ENCODE peak calls at places on chromosome 2, in four cellular contexts. One of them, this sample, is unnamed.

GRCh38 chr2:114049826-114050225 is 159.9 kb downstream of the ACTR3 start:
- DNase-seq in KBM-7: no peak
- DNase-seq in iPS-NIHi11: no peak
- DNase-seq in left ventricle myocardium superior: no peak
- DNase-seq in this sample: no peak

GRCh38 chr2:159084395-159085370 is 116.2 kb downstream of the TANC1 start:
- DNase-seq in KBM-7: no peak
- DNase-seq in iPS-NIHi11: no peak
- DNase-seq in left ventricle myocardium superior: no peak
- DNase-seq in this sample: no peak

GRCh38 chr2:170335351-170335750 is 157.4 kb downstream of the MYO3B start:
- DNase-seq in KBM-7: no peak
- DNase-seq in iPS-NIHi11: no peak
- DNase-seq in left ventricle myocardium superior: no peak
- DNase-seq in this sample: no peak

GRCh38 chr2:45935791-45936622 is 284.5 kb downstream of the PRKCE start:
- DNase-seq in KBM-7: peak
- DNase-seq in iPS-NIHi11: peak
- DNase-seq in left ventricle myocardium superior: peak
- DNase-seq in this sample: peak

GRCh38 chr2:118527571-118527970 is 319.9 kb downstream of the EN1 start:
- DNase-seq in KBM-7: no peak
- DNase-seq in iPS-NIHi11: no peak
- DNase-seq in left ventricle myocardium superior: no peak
- DNase-seq in this sample: no peak

GRCh38 chr2:58571181-58571852 is 330.2 kb upstream of the FANCL start:
- DNase-seq in KBM-7: peak
- DNase-seq in iPS-NIHi11: peak
- DNase-seq in left ventricle myocardium superior: no peak
- DNase-seq in this sample: peak

GRCh38 chr2:238389985-238390682 is 36.6 kb upstream of the ASB1 start:
- DNase-seq in KBM-7: peak
- DNase-seq in iPS-NIHi11: no peak
- DNase-seq in left ventricle myocardium superior: peak
- DNase-seq in this sample: no peak

GRCh38 chr2:85786444-85786843 is 32.7 kb downstream of the ATOH8 start:
- DNase-seq in KBM-7: no peak
- DNase-seq in iPS-NIHi11: no peak
- DNase-seq in left ventricle myocardium superior: no peak
- DNase-seq in this sample: no peak

GRCh38 chr2:143946436-143947385 is 573.2 kb downstream of the ZEB2 start:
- DNase-seq in KBM-7: no peak
- DNase-seq in iPS-NIHi11: no peak
- DNase-seq in left ventricle myocardium superior: no peak
- DNase-seq in this sample: no peak

GRCh38 chr2:181459646-181460045 is 2.5 kb downstream of the ITGA4 start:
- DNase-seq in KBM-7: no peak
- DNase-seq in iPS-NIHi11: no peak
- DNase-seq in left ventricle myocardium superior: no peak
- DNase-seq in this sample: no peak

GRCh38 chr2:215692387-215693079 is 256.7 kb upstream of the FN1 start:
- DNase-seq in KBM-7: no peak
- DNase-seq in iPS-NIHi11: no peak
- DNase-seq in left ventricle myocardium superior: no peak
- DNase-seq in this sample: no peak

GRCh38 chr2:27727257-27727656 is 44.3 kb upstream of the MRPL33 start:
- DNase-seq in KBM-7: peak
- DNase-seq in iPS-NIHi11: no peak
- DNase-seq in left ventricle myocardium superior: no peak
- DNase-seq in this sample: no peak

GRCh38 chr2:88574445-88574844 is 52.8 kb downstream of the EIF2AK3 start:
- DNase-seq in KBM-7: no peak
- DNase-seq in iPS-NIHi11: no peak
- DNase-seq in left ventricle myocardium superior: no peak
- DNase-seq in this sample: no peak

GRCh38 chr2:235041221-235041917 is 89.6 kb downstream of the SH3BP4 start:
- DNase-seq in KBM-7: no peak
- DNase-seq in iPS-NIHi11: no peak
- DNase-seq in left ventricle myocardium superior: no peak
- DNase-seq in this sample: no peak

GRCh38 chr2:134293719-134294537 is 40.1 kb downstream of the MGAT5 start:
- DNase-seq in KBM-7: no peak
- DNase-seq in iPS-NIHi11: no peak
- DNase-seq in left ventricle myocardium superior: no peak
- DNase-seq in this sample: no peak

GRCh38 chr2:119389615-119390306 is 23.0 kb downstream of the DBI start:
- DNase-seq in KBM-7: peak
- DNase-seq in iPS-NIHi11: no peak
- DNase-seq in left ventricle myocardium superior: peak
- DNase-seq in this sample: no peak

GRCh38 chr2:71223767-71224333 is 3.1 kb downstream of the PAIP2B start:
- DNase-seq in KBM-7: peak
- DNase-seq in iPS-NIHi11: peak
- DNase-seq in left ventricle myocardium superior: peak
- DNase-seq in this sample: peak

GRCh38 chr2:56474412-56475158 is 290.8 kb downstream of the CCDC85A start:
- DNase-seq in KBM-7: no peak
- DNase-seq in iPS-NIHi11: no peak
- DNase-seq in left ventricle myocardium superior: no peak
- DNase-seq in this sample: no peak

GRCh38 chr2:214837466-214837865 is 28.0 kb upstream of the BARD1 start:
- DNase-seq in KBM-7: no peak
- DNase-seq in iPS-NIHi11: peak
- DNase-seq in left ventricle myocardium superior: no peak
- DNase-seq in this sample: no peak

GRCh38 chr2:100820346-100821254 is 661 bp downstream of the NPAS2 start:
- DNase-seq in KBM-7: no peak
- DNase-seq in iPS-NIHi11: no peak
- DNase-seq in left ventricle myocardium superior: peak
- DNase-seq in this sample: no peak

GRCh38 chr2:105873721-105874120 is 129.0 kb downstream of the NCK2 start:
- DNase-seq in KBM-7: peak
- DNase-seq in iPS-NIHi11: peak
- DNase-seq in left ventricle myocardium superior: no peak
- DNase-seq in this sample: no peak

GRCh38 chr2:206855585-206856433 is 83.5 kb upstream of the CPO start:
- DNase-seq in KBM-7: no peak
- DNase-seq in iPS-NIHi11: no peak
- DNase-seq in left ventricle myocardium superior: no peak
- DNase-seq in this sample: no peak

GRCh38 chr2:190545756-190546385 is 11.3 kb upstream of the NEMP2 start:
- DNase-seq in KBM-7: no peak
- DNase-seq in iPS-NIHi11: no peak
- DNase-seq in left ventricle myocardium superior: no peak
- DNase-seq in this sample: no peak

This sample was measured in OCI-LY7.